ENCODE peak calls at places on chromosomes 1 and 21, in six cellular contexts. Z, P, M, H, V and J are unnamed samples. For H3K36me3, the result is how much of the 10 kb centered on the place peaks cover.

GRCh38 chr1:42742617-42743301 is 2.7 kb upstream of the CLDN19 start:
- DNase-seq in Z (no peak), P (no peak), M (no peak), H (no peak), V (no peak), J (no peak)

GRCh38 chr1:116496380-116496779 is 74.4 kb downstream of the CD58 start:
- DNase-seq in Z (no peak), P (no peak), M (no peak), H (no peak), V (peak), J (peak)

GRCh38 chr1:233627823-233628222 is 13.9 kb downstream of the KCNK1 start:
- DNase-seq in Z (no peak), P (no peak), M (no peak), H (no peak), V (no peak), J (no peak)

GRCh38 chr1:97904528-97904927 is 16.3 kb downstream of the DPYD start:
- DNase-seq in Z (no peak), P (no peak), M (no peak), H (no peak), V (peak), J (no peak)

GRCh38 chr1:63975447-63975846 is 201.6 kb downstream of the ROR1 start:
- DNase-seq in Z (no peak), P (no peak), M (no peak), H (no peak), V (no peak), J (no peak)

GRCh38 chr1:17148950-17149608 is 29.8 kb upstream of the PADI2 start:
- DNase-seq in Z (no peak), P (no peak), M (no peak), H (no peak), V (no peak), J (no peak)

GRCh38 chr1:228314315-228314657 is 92.3 kb downstream of the TRIM11 start:
- DNase-seq in Z (no peak), P (no peak), M (no peak), H (no peak), V (no peak), J (no peak)

GRCh38 chr1:47755368-47755990 is 241.7 kb downstream of the TRABD2B start:
- DNase-seq in Z (no peak), P (peak), M (peak), H (peak), V (no peak), J (no peak)

GRCh38 chr1:16218014-16218673 is 5.7 kb upstream of the ARHGEF19 start:
- DNase-seq in Z (no peak), P (no peak), M (no peak), H (no peak), V (no peak), J (no peak)

GRCh38 chr21:25550352-25550751 is 56.9 kb downstream of the MRPL39 start:
- DNase-seq in Z (no peak), P (no peak), M (no peak), H (no peak), V (no peak), J (no peak)

GRCh38 chr1:96979287-96979686 is 257.7 kb downstream of the PTBP2 start:
- DNase-seq in Z (no peak), P (no peak), M (no peak), H (no peak), V (peak), J (no peak)

GRCh38 chr1:9792156-9793042 is 31.4 kb downstream of the CLSTN1 start:
- DNase-seq in Z (no peak), P (no peak), M (peak), H (no peak), V (peak), J (no peak)

GRCh38 chr1:158998781-158999161 is 10.9 kb upstream of the IFI16 start:
- DNase-seq in Z (peak), P (no peak), M (peak), H (peak), V (peak), J (no peak)

GRCh38 chr1:241356519-241357365 is at the start of gene RGS7:
- DNase-seq in Z (no peak), P (no peak), M (peak), H (no peak), V (peak), J (peak)

GRCh38 chr1:18440385-18441226 is 40.1 kb upstream of the KLHDC7A start:
- DNase-seq in Z (no peak), P (peak), M (no peak), H (no peak), V (no peak), J (no peak)

GRCh38 chr1:173048629-173049326 is 2.0 kb downstream of the TNFSF18 start:
- DNase-seq in Z (no peak), P (no peak), M (no peak), H (no peak), V (peak), J (no peak)

GRCh38 chr1:220368352-220369265 is 96.4 kb upstream of the RAB3GAP2 start:
- DNase-seq in Z (no peak), P (no peak), M (no peak), H (no peak), V (no peak), J (no peak)

GRCh38 chr1:230255116-230255515 is 171.0 kb downstream of the PGBD5 start:
- DNase-seq in Z (no peak), P (no peak), M (no peak), H (no peak), V (no peak), J (no peak)

GRCh38 chr1:230254265-230254664 is 171.9 kb downstream of the PGBD5 start:
- DNase-seq in Z (no peak), P (no peak), M (no peak), H (no peak), V (no peak), J (no peak)

GRCh38 chr1:230251644-230252191 is 174.4 kb downstream of the PGBD5 start:
- DNase-seq in Z (no peak), P (no peak), M (no peak), H (no peak), V (no peak), J (no peak)

GRCh38 chr1:230250676-230251075 is 175.5 kb downstream of the PGBD5 start:
- DNase-seq in Z (no peak), P (no peak), M (no peak), H (no peak), V (no peak), J (no peak)

GRCh38 chr1:230253150-230253549 is 173.0 kb downstream of the PGBD5 start:
- DNase-seq in Z (no peak), P (no peak), M (no peak), H (no peak), V (no peak), J (no peak)
- H3K36me3 ChIP-seq in Z (under half), P (half or more), M (under half), H (under half), V (half or more), J (under half)

GRCh38 chr1:225446298-225446941 is 18.6 kb upstream of the LBR start:
- DNase-seq in Z (no peak), P (peak), M (no peak), H (no peak), V (no peak), J (no peak)
- H3K27ac ChIP-seq in Z (peak), P (peak), M (no peak), H (no peak), V (no peak), J (peak)

DNA sequence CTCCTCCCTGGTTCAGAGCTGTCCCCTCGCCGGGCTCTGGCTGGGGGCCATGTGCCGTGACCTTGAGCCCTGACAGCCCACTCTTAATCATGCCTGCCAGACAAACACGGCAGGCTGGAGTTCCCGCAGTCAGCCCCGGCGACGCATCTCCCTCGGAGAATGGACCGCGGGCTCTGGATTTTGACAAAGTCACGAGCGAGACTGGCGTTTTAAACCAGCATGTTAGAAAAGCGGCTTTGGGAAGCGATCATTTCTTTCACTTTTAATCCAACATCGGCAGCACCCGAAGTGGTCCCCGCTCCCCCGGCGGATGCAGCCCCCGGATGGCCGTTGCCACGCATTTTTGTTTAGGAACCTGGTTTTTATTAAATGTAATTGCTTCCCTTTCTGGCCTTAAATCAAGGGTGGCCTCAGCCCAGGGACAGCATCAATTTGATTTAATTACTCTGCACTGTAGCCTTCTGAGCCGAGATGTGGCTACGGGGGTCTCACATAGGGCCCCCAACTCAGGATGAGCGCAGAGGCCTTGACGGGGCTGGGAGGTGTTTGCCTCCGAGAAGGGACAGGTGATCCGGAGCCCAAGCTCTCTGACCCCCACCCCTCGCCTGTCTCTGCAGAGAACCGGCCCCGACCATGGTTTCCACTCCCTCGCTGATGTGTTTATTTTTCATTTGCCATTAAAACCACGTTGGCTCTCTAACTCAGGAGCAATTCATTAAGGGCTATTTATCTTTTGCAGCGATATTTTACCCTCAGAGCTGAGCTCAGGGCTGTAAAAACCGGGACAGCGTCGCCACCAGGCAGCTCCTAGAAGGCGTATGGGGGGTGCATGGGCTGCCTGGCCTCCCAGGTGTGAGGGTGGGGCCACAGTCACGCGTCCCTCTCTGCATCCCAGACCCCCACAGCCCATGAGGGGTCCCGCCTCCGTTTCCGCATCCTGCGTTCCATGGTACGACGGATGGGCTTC is 71.2 kb downstream of the PRDM16 start:
- DNase-seq in Z (no peak), P (no peak), M (peak), H (no peak), V (no peak), J (no peak)
- H3K36me3 ChIP-seq in Z (under half), P (under half), M (under half), H (under half), V (under half), J (under half)

GRCh38 chr21:37381883-37382585 is 15.5 kb downstream of the DYRK1A start:
- DNase-seq in Z (no peak), P (no peak), M (no peak), H (no peak), V (peak), J (no peak)

GRCh38 chr21:37378700-37379139 is 12.1 kb downstream of the DYRK1A start:
- DNase-seq in Z (no peak), P (no peak), M (no peak), H (no peak), V (no peak), J (no peak)

GRCh38 chr21:37383066-37383465 is 16.5 kb downstream of the DYRK1A start:
- DNase-seq in Z (no peak), P (no peak), M (no peak), H (no peak), V (no peak), J (no peak)

GRCh38 chr21:37383784-37384311 is 17.3 kb downstream of the DYRK1A start:
- DNase-seq in Z (no peak), P (no peak), M (no peak), H (no peak), V (no peak), J (no peak)

DNA sequence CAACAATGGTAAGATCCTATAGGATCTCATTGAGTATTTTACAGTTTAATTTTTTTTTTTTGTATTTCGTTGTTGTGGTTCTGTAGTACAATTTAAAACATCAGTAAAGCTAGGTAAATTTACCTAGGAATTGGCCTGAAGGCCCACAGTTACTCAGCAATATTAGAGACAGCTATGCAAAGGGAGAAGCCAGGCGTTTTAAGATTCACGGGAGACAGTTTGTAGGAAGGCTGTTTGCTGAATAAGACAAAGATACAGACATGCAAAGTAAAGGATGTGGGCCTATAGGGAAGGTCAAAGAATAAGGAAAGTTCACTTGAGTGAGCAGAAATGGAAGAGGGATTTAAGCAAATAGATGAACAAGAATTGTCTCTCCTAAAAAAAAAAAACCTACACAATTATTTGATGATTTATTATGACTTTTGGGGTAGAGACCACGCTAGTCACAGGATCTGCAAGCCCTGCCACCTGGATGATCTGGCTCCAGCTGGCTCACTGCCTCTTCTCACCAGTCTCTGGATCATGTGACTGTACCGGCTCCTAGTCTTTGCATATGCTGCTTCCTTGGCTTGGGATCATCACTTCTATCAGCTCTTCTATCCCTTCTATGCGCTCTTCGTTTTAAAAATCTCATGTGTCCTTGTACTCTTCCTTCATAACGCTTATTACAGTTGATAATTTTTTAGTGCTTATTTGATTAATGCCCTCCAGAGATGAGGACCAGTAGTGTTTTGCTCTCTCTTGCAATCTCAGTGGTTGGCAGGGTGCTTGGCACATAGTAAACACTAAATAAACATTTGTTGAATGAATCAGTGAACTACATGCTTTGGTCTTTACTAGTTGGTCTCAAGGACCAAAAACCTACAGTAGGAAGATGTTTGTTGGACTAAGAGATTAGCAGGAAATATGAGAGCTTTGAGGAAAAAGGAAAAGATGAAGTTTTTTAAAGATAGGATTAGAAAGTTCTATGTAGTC is 14.1 kb downstream of the DYRK1A start:
- DNase-seq in Z (peak), P (no peak), M (no peak), H (no peak), V (no peak), J (no peak)
- H3K27ac ChIP-seq in Z (peak), P (no peak), M (peak), H (peak), V (no peak), J (no peak)

GRCh38 chr1:28703629-28704028 is 33.1 kb upstream of the YTHDF2 start:
- DNase-seq in Z (no peak), P (no peak), M (no peak), H (no peak), V (no peak), J (no peak)
- H3K36me3 ChIP-seq in Z (under half), P (half or more), M (under half), H (under half), V (under half), J (half or more)

DNA sequence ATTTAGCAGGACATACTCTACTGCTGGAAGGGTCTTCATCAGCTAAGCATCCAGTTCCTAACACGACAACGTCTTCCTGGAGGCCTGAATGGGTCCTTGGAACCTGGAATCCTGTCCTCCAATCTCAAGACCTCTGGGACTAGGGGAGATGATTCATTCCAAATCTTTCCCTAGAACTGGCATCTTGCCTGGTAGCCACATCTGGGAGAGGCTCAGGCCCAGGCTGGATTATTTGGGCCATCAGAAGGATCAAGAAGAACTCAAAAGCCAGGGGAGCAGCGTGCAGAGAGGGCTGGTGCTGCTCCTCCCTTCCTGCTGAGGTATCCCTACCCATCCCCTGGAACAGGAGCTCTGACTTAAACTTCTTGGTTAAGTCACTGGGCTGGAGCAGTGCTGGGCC is 2.8 kb upstream of the PHLDA3 start:
- DNase-seq in Z (no peak), P (no peak), M (no peak), H (no peak), V (peak), J (no peak)
- H3K27ac ChIP-seq in Z (peak), P (no peak), M (no peak), H (no peak), V (no peak), J (no peak)